ENCODE peak calls at places on chromosomes 6 and 20, in seven cellular contexts. One of them, this sample, is unnamed.

GRCh38 chr6:45685076-45685475 is 307.3 kb upstream of the SUPT3H start:
- DNase-seq in foreskin fibroblast: no peak
- DNase-seq in A549: no peak
- DNase-seq in fibroblast of pulmonary artery: no peak
- DNase-seq in IMR-90: no peak
- DNase-seq in mucosa of descending colon: no peak
- DNase-seq in right atrium auricular region: no peak
- DNase-seq in this sample: no peak

GRCh38 chr6:134983823-134984222 is 33.9 kb upstream of the ALDH8A1 start:
- DNase-seq in IMR-90: no peak
- DNase-seq in right atrium auricular region: no peak
- DNase-seq in A549: no peak
- DNase-seq in mucosa of descending colon: no peak
- DNase-seq in foreskin fibroblast: no peak
- DNase-seq in fibroblast of pulmonary artery: no peak
- DNase-seq in this sample: no peak

GRCh38 chr20:63625771-63626423 is 1.0 kb downstream of the GMEB2 start:
- DNase-seq in foreskin fibroblast: peak; percentile 50
- DNase-seq in mucosa of descending colon: peak; percentile 41
- DNase-seq in IMR-90: peak; percentile 17
- DNase-seq in A549: no peak
- DNase-seq in fibroblast of pulmonary artery: peak; percentile 24
- DNase-seq in right atrium auricular region: no peak
- DNase-seq in this sample: peak; percentile 23

GRCh38 chr6:43089467-43089866 is 13.4 kb downstream of the PTK7 start:
- DNase-seq in mucosa of descending colon: no peak
- DNase-seq in fibroblast of pulmonary artery: no peak
- DNase-seq in foreskin fibroblast: peak; percentile 41
- DNase-seq in A549: no peak
- DNase-seq in right atrium auricular region: no peak
- DNase-seq in IMR-90: no peak
- DNase-seq in this sample: no peak

GRCh38 chr20:57251344-57251743 is 15.1 kb downstream of the BMP7 start:
- DNase-seq in A549: no peak
- DNase-seq in mucosa of descending colon: no peak
- DNase-seq in foreskin fibroblast: no peak
- DNase-seq in right atrium auricular region: no peak
- DNase-seq in IMR-90: no peak
- DNase-seq in fibroblast of pulmonary artery: peak; percentile 5
- DNase-seq in this sample: no peak

GRCh38 chr20:59788196-59788735 is 145.2 kb downstream of the SYCP2 start:
- DNase-seq in fibroblast of pulmonary artery: no peak
- DNase-seq in mucosa of descending colon: no peak
- DNase-seq in right atrium auricular region: peak; percentile 7
- DNase-seq in A549: no peak
- DNase-seq in foreskin fibroblast: no peak
- DNase-seq in IMR-90: no peak
- DNase-seq in this sample: no peak

GRCh38 chr6:17017416-17017815 is 84.4 kb upstream of the STMND1 start:
- DNase-seq in right atrium auricular region: no peak
- DNase-seq in foreskin fibroblast: no peak
- DNase-seq in fibroblast of pulmonary artery: no peak
- DNase-seq in IMR-90: no peak
- DNase-seq in A549: no peak
- DNase-seq in mucosa of descending colon: no peak
- DNase-seq in this sample: no peak

GRCh38 chr20:36606171-36607116 is 865 bp downstream of the RAB5IF start:
- DNase-seq in foreskin fibroblast: peak; percentile 59
- DNase-seq in IMR-90: peak; percentile 21
- DNase-seq in right atrium auricular region: no peak
- DNase-seq in A549: no peak
- DNase-seq in fibroblast of pulmonary artery: peak; percentile 59
- DNase-seq in mucosa of descending colon: peak; percentile 42
- DNase-seq in this sample: peak; percentile 53

GRCh38 chr20:37297066-37297736 is 7.7 kb downstream of the MANBAL start:
- DNase-seq in foreskin fibroblast: peak; percentile 87
- DNase-seq in right atrium auricular region: no peak
- DNase-seq in IMR-90: peak; percentile 84
- DNase-seq in mucosa of descending colon: no peak
- DNase-seq in A549: no peak
- DNase-seq in fibroblast of pulmonary artery: peak; percentile 73
- DNase-seq in this sample: peak; percentile 91

GRCh38 chr6:132993738-132994137 is 179.4 kb downstream of the RPS12 start:
- DNase-seq in mucosa of descending colon: no peak
- DNase-seq in fibroblast of pulmonary artery: no peak
- DNase-seq in right atrium auricular region: no peak
- DNase-seq in foreskin fibroblast: no peak
- DNase-seq in IMR-90: no peak
- DNase-seq in A549: no peak
- DNase-seq in this sample: no peak

GRCh38 chr20:25739615-25740320 is 43.1 kb upstream of the ZNF337 start:
- DNase-seq in foreskin fibroblast: peak; percentile 64
- DNase-seq in right atrium auricular region: no peak
- DNase-seq in fibroblast of pulmonary artery: peak; percentile 2
- DNase-seq in mucosa of descending colon: no peak
- DNase-seq in A549: no peak
- DNase-seq in IMR-90: peak; percentile 5
- DNase-seq in this sample: no peak

GRCh38 chr6:159969204-159969912 is 476 bp downstream of the IGF2R start:
- DNase-seq in right atrium auricular region: no peak
- DNase-seq in IMR-90: peak; percentile 17
- DNase-seq in foreskin fibroblast: peak; percentile 59
- DNase-seq in fibroblast of pulmonary artery: peak; percentile 38
- DNase-seq in mucosa of descending colon: peak; percentile 46
- DNase-seq in A549: peak; percentile 6
- DNase-seq in this sample: peak; percentile 23

GRCh38 chr6:130955755-130956154 is 107.3 kb downstream of the EPB41L2 start:
- DNase-seq in IMR-90: no peak
- DNase-seq in right atrium auricular region: no peak
- DNase-seq in mucosa of descending colon: no peak
- DNase-seq in foreskin fibroblast: no peak
- DNase-seq in fibroblast of pulmonary artery: no peak
- DNase-seq in A549: no peak
- DNase-seq in this sample: no peak

GRCh38 chr6:54020311-54020710 is 90.9 kb upstream of the MLIP start:
- DNase-seq in foreskin fibroblast: no peak
- DNase-seq in IMR-90: no peak
- DNase-seq in A549: no peak
- DNase-seq in right atrium auricular region: no peak
- DNase-seq in fibroblast of pulmonary artery: no peak
- DNase-seq in mucosa of descending colon: no peak
- DNase-seq in this sample: no peak

GRCh38 chr20:19738936-19739335 is 19.1 kb upstream of the RIN2 start:
- DNase-seq in A549: no peak
- DNase-seq in foreskin fibroblast: no peak
- DNase-seq in IMR-90: no peak
- DNase-seq in right atrium auricular region: no peak
- DNase-seq in fibroblast of pulmonary artery: no peak
- DNase-seq in mucosa of descending colon: peak; percentile 36
- DNase-seq in this sample: no peak

GRCh38 chr6:70886661-70887060 is 70.2 kb downstream of the B3GAT2 start:
- DNase-seq in right atrium auricular region: no peak
- DNase-seq in mucosa of descending colon: peak; percentile 22
- DNase-seq in fibroblast of pulmonary artery: no peak
- DNase-seq in foreskin fibroblast: no peak
- DNase-seq in A549: no peak
- DNase-seq in IMR-90: no peak
- DNase-seq in this sample: no peak

GRCh38 chr6:20868397-20869185 is 334.3 kb downstream of the CDKAL1 start:
- DNase-seq in IMR-90: no peak
- DNase-seq in right atrium auricular region: no peak
- DNase-seq in foreskin fibroblast: no peak
- DNase-seq in mucosa of descending colon: no peak
- DNase-seq in fibroblast of pulmonary artery: no peak
- DNase-seq in A549: no peak
- DNase-seq in this sample: no peak

GRCh38 chr20:61768926-61769832 is 296.5 kb downstream of the TAF4 start:
- DNase-seq in fibroblast of pulmonary artery: no peak
- DNase-seq in mucosa of descending colon: no peak
- DNase-seq in right atrium auricular region: no peak
- DNase-seq in foreskin fibroblast: no peak
- DNase-seq in IMR-90: no peak
- DNase-seq in A549: no peak
- DNase-seq in this sample: no peak

GRCh38 chr6:138410972-138411667 is 7.1 kb downstream of the HEBP2 start:
- DNase-seq in mucosa of descending colon: no peak
- DNase-seq in IMR-90: peak; percentile 83
- DNase-seq in fibroblast of pulmonary artery: peak; percentile 51
- DNase-seq in A549: no peak
- DNase-seq in right atrium auricular region: no peak
- DNase-seq in foreskin fibroblast: peak; percentile 90
- DNase-seq in this sample: no peak

GRCh38 chr20:31593221-31594001 is 11.7 kb upstream of the ID1 start:
- DNase-seq in mucosa of descending colon: peak; percentile 94
- DNase-seq in A549: peak; percentile 96
- DNase-seq in IMR-90: peak; percentile 89
- DNase-seq in fibroblast of pulmonary artery: peak; percentile 79
- DNase-seq in right atrium auricular region: no peak
- DNase-seq in foreskin fibroblast: peak; percentile 92
- DNase-seq in this sample: peak; percentile 65

GRCh38 chr6:152636675-152637421 is at the start of gene SYNE1:
- DNase-seq in fibroblast of pulmonary artery: peak; percentile 30
- DNase-seq in mucosa of descending colon: no peak
- DNase-seq in foreskin fibroblast: peak; percentile 65
- DNase-seq in IMR-90: peak; percentile 16
- DNase-seq in right atrium auricular region: no peak
- DNase-seq in A549: peak; percentile 15
- DNase-seq in this sample: no peak

GRCh38 chr6:15562954-15563353 is 99.9 kb downstream of the DTNBP1 start:
- DNase-seq in IMR-90: no peak
- DNase-seq in mucosa of descending colon: no peak
- DNase-seq in foreskin fibroblast: no peak
- DNase-seq in A549: no peak
- DNase-seq in fibroblast of pulmonary artery: no peak
- DNase-seq in right atrium auricular region: no peak
- DNase-seq in this sample: no peak

GRCh38 chr20:21505810-21506530 is 7.9 kb downstream of the NKX2-2 start:
- DNase-seq in foreskin fibroblast: peak; percentile 76
- DNase-seq in fibroblast of pulmonary artery: peak; percentile 49
- DNase-seq in A549: peak; percentile 80
- DNase-seq in mucosa of descending colon: peak; percentile 63
- DNase-seq in right atrium auricular region: no peak
- DNase-seq in IMR-90: peak; percentile 20
- DNase-seq in this sample: peak; percentile 29

GRCh38 chr6:32819729-32820128 is 2.9 kb upstream of the HLA-DOB start:
- DNase-seq in mucosa of descending colon: no peak
- DNase-seq in fibroblast of pulmonary artery: peak; percentile 38
- DNase-seq in IMR-90: peak; percentile 79
- DNase-seq in A549: no peak
- DNase-seq in foreskin fibroblast: peak; percentile 79
- DNase-seq in right atrium auricular region: no peak
- DNase-seq in this sample: peak; percentile 83

DNA sequence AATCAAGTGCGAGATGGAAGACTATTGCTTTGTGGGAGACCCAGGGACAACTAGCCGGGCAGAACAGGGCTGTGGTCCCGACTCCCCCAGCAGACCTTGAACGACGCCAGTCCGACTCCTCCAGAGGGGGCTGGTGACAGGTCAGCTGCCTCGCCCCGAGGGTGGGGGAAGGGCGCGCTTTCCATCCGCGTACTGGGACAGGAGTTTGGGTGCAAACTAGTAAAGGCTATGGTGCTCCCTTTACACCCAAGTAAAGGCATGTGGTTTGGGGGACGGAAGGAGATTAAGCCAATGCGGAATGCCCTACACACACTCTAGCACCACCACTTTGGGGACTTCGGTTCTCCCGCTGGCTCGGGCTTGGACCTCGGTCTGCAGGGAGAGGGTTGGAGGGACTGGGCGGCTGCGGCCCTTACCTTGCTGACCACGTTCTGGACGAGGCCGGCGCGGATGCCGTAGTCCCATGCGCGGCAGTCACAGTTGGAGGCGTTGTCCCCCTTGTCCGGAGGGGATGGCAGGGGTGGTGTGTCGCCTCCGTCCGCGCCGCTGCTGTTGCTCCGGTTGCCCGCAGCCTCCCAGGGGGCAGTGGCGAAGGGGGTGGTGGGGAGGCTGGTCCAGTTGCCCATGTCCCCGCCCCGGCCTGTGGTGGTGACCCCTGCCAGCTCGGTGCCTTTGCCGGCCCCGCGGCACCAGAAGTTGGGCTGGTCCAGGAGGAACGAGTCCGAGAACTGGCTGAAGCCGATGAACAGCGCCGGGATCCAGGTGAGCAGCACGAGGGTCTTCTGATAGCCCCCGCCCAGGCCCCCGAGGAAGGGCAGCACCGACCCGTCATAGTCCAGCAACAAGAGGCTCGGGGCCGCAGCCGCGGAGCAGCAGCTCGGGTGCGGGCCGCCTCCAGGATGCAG is 1.1 kb downstream of the SLC22A23 start:
- DNase-seq in IMR-90: no peak
- DNase-seq in foreskin fibroblast: peak; percentile 24
- DNase-seq in mucosa of descending colon: peak; percentile 72
- DNase-seq in fibroblast of pulmonary artery: no peak
- DNase-seq in A549: no peak
- DNase-seq in right atrium auricular region: no peak
- DNase-seq in this sample: no peak
- TF ChIP-seq CTCF in IMR-90: no peak
- TF ChIP-seq CTCF in foreskin fibroblast: no peak
- TF ChIP-seq CTCF in mucosa of descending colon: no peak
- TF ChIP-seq CTCF in fibroblast of pulmonary artery: no peak
- TF ChIP-seq CTCF in A549: no peak
- TF ChIP-seq CTCF in right atrium auricular region: no peak
- TF ChIP-seq CTCF in this sample: no peak

GRCh38 chr6:68040780-68041179 is 594.3 kb upstream of the ADGRB3 start:
- DNase-seq in mucosa of descending colon: no peak
- DNase-seq in IMR-90: no peak
- DNase-seq in right atrium auricular region: no peak
- DNase-seq in foreskin fibroblast: no peak
- DNase-seq in fibroblast of pulmonary artery: no peak
- DNase-seq in A549: no peak
- DNase-seq in this sample: no peak
- H3K4me3 ChIP-seq in mucosa of descending colon: no peak overlapping the region
- H3K4me3 ChIP-seq in IMR-90: no peak overlapping the region
- H3K4me3 ChIP-seq in right atrium auricular region: peak overlapping the region; percentile 28
- H3K4me3 ChIP-seq in foreskin fibroblast: no peak overlapping the region
- H3K4me3 ChIP-seq in fibroblast of pulmonary artery: peak overlapping the region; percentile 39
- H3K4me3 ChIP-seq in A549: no peak overlapping the region
- H3K4me3 ChIP-seq in this sample: no peak overlapping the region

DNA sequence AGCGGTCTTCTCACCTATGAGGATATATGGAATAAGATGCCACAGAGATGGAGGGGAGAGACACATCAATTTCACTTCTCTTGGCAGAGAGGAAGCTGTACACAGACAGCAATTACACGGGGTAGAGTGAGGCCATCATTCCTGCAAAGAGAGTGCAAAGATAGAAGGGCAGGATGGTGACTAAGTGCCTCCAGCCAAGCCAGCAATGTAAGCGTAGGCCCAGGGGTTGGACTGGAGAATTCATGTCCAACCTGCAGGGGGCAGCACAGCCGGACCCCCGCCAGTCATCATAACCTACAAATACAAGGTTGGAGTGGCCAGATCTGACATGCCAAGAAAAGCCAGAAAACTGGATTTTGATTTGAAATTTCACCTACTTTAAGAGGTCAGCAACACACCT is 56.3 kb downstream of the NRN1 start:
- DNase-seq in fibroblast of pulmonary artery: no peak
- DNase-seq in A549: no peak
- DNase-seq in right atrium auricular region: no peak
- DNase-seq in IMR-90: no peak
- DNase-seq in foreskin fibroblast: no peak
- DNase-seq in mucosa of descending colon: no peak
- DNase-seq in this sample: peak; percentile 29
- TF ChIP-seq CTCF in fibroblast of pulmonary artery: no peak
- TF ChIP-seq CTCF in A549: peak; percentile 11
- TF ChIP-seq CTCF in right atrium auricular region: peak; percentile 49
- TF ChIP-seq CTCF in IMR-90: no peak
- TF ChIP-seq CTCF in foreskin fibroblast: peak; percentile 25
- TF ChIP-seq CTCF in mucosa of descending colon: no peak
- TF ChIP-seq CTCF in this sample: peak; percentile 36

GRCh38 chr6:29649701-29650673 is 6.9 kb upstream of the MOG start:
- DNase-seq in A549: peak; percentile 94
- DNase-seq in mucosa of descending colon: peak; percentile 100
- DNase-seq in right atrium auricular region: peak; percentile 99
- DNase-seq in IMR-90: peak; percentile 94
- DNase-seq in foreskin fibroblast: peak; percentile 98
- DNase-seq in fibroblast of pulmonary artery: peak; percentile 97
- DNase-seq in this sample: peak; percentile 93
- H3K4me3 ChIP-seq in A549: peak overlapping the region; percentile 48
- H3K4me3 ChIP-seq in mucosa of descending colon: peak overlapping the region; percentile 20
- H3K4me3 ChIP-seq in right atrium auricular region: peak overlapping the region; percentile 53
- H3K4me3 ChIP-seq in IMR-90: peak overlapping the region; percentile 50
- H3K4me3 ChIP-seq in foreskin fibroblast: peak overlapping the region; percentile 51
- H3K4me3 ChIP-seq in fibroblast of pulmonary artery: peak overlapping the region; percentile 50
- H3K4me3 ChIP-seq in this sample: peak overlapping the region; percentile 71

This sample was measured in AG10803.